ENCODE peak calls at places on chromosomes 16 and 17, in seven cellular contexts. F is testis, U is heart right ventricle, Z is transverse colon, X is fibroblast of lung, W is kidney, H is left ventricle myocardium inferior. C is an unnamed sample.

GRCh38 chr17:35640977-35641526 is 53.9 kb downstream of the AP2B1 start:
- DNase-seq in F (no peak), U (no peak), Z (no peak), X (no peak), W (no peak), H (no peak), C (no peak)

GRCh38 chr16:70726869-70727494 is 41.1 kb upstream of the MTSS2 start:
- DNase-seq in F (no peak), U (peak; percentile 53), Z (no peak), X (no peak), W (no peak), H (peak; percentile 73), C (no peak)

GRCh38 chr16:48534601-48535340 is 75.2 kb downstream of the N4BP1 start:
- DNase-seq in F (no peak), U (no peak), Z (no peak), X (no peak), W (peak; percentile 40), H (no peak), C (no peak)

GRCh38 chr17:50550661-50551432 is 3.9 kb downstream of the SPATA20 start:
- DNase-seq in F (peak; percentile 88), U (peak; percentile 80), Z (peak; percentile 77), X (peak; percentile 72), W (peak; percentile 94), H (peak; percentile 79), C (peak; percentile 97)

GRCh38 chr17:75315541-75316243 is 26.5 kb upstream of the SLC25A19 start:
- DNase-seq in F (no peak), U (no peak), Z (no peak), X (peak; percentile 67), W (no peak), H (no peak), C (no peak)

GRCh38 chr17:17032131-17032692 is 10.0 kb upstream of the MPRIP start:
- DNase-seq in F (peak; percentile 53), U (peak; percentile 73), Z (peak; percentile 64), X (peak; percentile 97), W (peak; percentile 89), H (peak; percentile 57), C (no peak)

GRCh38 chr17:20095366-20096080 is 86.4 kb downstream of the SPECC1 start:
- DNase-seq in F (peak; percentile 83), U (peak; percentile 78), Z (peak; percentile 22), X (peak; percentile 44), W (peak; percentile 93), H (peak; percentile 79), C (peak; percentile 69)

GRCh38 chr16:50266337-50267091 is at the start of gene ADCY7:
- DNase-seq in F (peak; percentile 38), U (peak; percentile 74), Z (peak; percentile 85), X (peak; percentile 91), W (peak; percentile 92), H (peak; percentile 69), C (no peak)

GRCh38 chr17:65062168-65062915 is 5.8 kb upstream of the GNA13 start:
- DNase-seq in F (no peak), U (no peak), Z (peak; percentile 37), X (no peak), W (no peak), H (no peak), C (peak; percentile 56)

GRCh38 chr17:78266771-78267170 is 35.3 kb downstream of the TMEM235 start:
- DNase-seq in F (no peak), U (no peak), Z (no peak), X (no peak), W (no peak), H (no peak), C (no peak)

GRCh38 chr17:17729620-17730249 is 48.5 kb downstream of the RAI1 start:
- DNase-seq in F (no peak), U (no peak), Z (peak; percentile 64), X (no peak), W (no peak), H (no peak), C (peak; percentile 71)

GRCh38 chr16:67922221-67922620 is 9.4 kb downstream of the CTRL start:
- DNase-seq in F (no peak), U (no peak), Z (no peak), X (no peak), W (no peak), H (no peak), C (no peak)

GRCh38 chr16:50204426-50205108 is 51.5 kb downstream of the TENT4B start:
- DNase-seq in F (no peak), U (no peak), Z (no peak), X (peak; percentile 20), W (no peak), H (no peak), C (no peak)

GRCh38 chr17:34361478-34362061 is 1.5 kb downstream of the CCL1 start:
- DNase-seq in F (peak; percentile 93), U (peak; percentile 91), Z (peak; percentile 90), X (peak; percentile 75), W (peak; percentile 94), H (peak; percentile 89), C (peak; percentile 93)

GRCh38 chr17:44777394-44778348 is 18.9 kb downstream of the ADAM11 start:
- DNase-seq in F (no peak), U (no peak), Z (no peak), X (no peak), W (peak; percentile 75), H (no peak), C (no peak)

GRCh38 chr17:44780161-44780560 is 21.4 kb downstream of the ADAM11 start:
- DNase-seq in F (no peak), U (no peak), Z (no peak), X (no peak), W (peak; percentile 52), H (no peak), C (no peak)

GRCh38 chr17:44776628-44777393 is 18.0 kb downstream of the ADAM11 start:
- DNase-seq in F (no peak), U (no peak), Z (no peak), X (no peak), W (peak; percentile 65), H (no peak), C (no peak)

GRCh38 chr17:44779211-44780025 is 20.6 kb downstream of the ADAM11 start:
- DNase-seq in F (peak; percentile 83), U (peak; percentile 84), Z (peak; percentile 84), X (peak; percentile 69), W (peak; percentile 86), H (peak; percentile 83), C (peak; percentile 73)

DNA sequence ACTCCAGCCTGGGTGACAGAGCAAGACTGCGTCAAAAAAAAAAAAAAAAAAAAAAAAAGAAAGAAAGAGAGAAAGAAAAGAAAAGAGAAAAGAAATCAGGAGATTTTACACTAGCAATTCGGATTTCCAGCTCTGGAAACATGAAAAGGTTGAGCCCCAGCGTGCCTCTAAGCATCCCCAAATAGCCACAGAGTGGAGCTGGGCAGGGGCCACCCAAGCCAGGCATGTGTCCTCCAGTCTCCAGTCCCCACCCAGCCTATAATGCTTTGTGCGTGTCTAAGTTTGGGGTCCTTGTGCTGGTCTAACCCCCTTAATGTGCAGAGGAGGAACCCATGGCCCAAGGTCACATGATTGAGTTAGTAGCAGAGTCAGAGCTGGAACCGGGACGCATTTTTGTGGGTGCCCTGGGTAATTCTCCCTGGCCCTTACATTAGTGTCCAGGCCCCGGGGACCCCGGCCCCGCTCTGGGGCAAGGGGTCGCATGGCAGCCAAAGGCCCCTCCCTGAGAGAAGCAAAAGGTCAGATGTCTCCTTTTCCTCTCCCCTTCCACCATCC is 19.9 kb downstream of the ADAM11 start:
- DNase-seq in F (no peak), U (no peak), Z (no peak), X (no peak), W (no peak), H (no peak), C (no peak)
- H3K9me3 ChIP-seq in F (no peaks in the 10 kb centered on the region), U (no peaks in the 10 kb centered on the region), Z (no peaks in the 10 kb centered on the region), X (no peaks in the 10 kb centered on the region), W (no peaks in the 10 kb centered on the region), H (no peaks in the 10 kb centered on the region), C (no peaks in the 10 kb centered on the region)

DNA sequence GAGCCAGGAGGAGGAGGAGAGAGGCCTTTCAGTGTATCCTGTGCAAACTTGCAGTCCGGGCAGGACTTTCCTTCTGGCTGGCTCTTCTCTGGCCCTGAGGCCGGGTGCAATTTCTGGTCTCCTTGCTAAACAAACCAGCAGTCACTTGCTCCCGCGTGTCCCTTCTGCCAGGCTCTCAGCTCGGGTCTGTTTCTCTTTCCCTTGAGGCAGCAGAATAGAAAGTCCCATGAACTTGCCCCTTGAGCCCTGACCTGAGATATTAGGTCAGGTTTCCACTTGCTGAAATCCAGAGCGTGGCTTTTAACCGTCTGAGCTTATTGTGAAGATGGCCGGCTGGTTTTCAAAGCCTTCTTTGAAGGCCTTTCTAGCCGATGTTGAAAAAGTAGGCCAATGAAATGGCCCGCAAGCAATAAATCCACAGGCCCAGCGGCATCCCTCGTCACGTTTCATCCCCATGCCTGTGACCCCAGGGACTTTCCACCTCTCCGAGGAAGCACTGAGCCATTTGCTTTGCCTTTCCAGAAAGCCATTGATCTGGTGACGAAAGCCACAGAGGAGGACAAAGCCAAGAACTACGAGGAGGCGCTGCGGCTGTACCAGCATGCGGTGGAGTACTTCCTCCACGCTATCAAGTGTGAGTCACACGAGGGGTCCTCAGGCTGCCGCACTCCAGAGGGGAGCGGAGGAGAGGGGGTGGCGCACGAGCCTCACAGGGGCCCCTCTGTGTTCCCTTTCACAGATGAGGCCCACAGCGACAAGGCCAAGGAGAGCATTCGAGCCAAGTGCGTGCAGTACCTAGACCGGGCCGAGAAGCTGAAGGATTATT is 4.5 kb downstream of the VPS4A start:
- DNase-seq in F (no peak), U (no peak), Z (no peak), X (peak; percentile 17), W (no peak), H (no peak), C (peak; percentile 29)
- H3K36me3 ChIP-seq in F (no peaks in the 10 kb centered on the region), U (peaks cover 6% of the 10 kb centered on the region), Z (peaks cover 11% of the 10 kb centered on the region), X (peaks cover 36% of the 10 kb centered on the region), W (peaks cover 41% of the 10 kb centered on the region), H (peaks cover 71% of the 10 kb centered on the region), C (peaks cover 5% of the 10 kb centered on the region)

DNA sequence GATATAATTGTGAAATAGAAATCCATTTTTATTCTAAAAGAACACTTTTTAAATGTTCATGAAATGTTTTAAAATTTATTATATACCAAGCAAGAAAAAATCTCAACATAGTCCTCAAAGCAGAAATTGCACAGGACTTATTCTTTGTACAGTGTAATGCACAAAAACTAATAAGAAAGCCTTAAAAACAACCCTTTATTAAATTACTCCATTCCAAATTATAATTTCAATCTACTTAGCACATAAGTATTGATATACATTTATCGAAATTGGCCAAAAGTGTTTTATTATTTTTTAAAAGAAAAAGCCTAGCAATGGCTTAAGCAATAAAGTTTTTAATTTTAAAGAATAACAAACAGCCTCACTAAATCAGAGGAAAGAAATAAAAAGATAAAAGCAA is 19.1 kb downstream of the NLRC5 start:
- DNase-seq in F (no peak), U (no peak), Z (no peak), X (no peak), W (no peak), H (no peak), C (no peak)
- H3K4me1 ChIP-seq in F (no peaks in the 10 kb centered on the region), U (no peaks in the 10 kb centered on the region), Z (no peaks in the 10 kb centered on the region), X (peaks cover 3% of the 10 kb centered on the region), W (no peaks in the 10 kb centered on the region), H (peaks cover 9% of the 10 kb centered on the region), C (peaks cover 4% of the 10 kb centered on the region)

DNA sequence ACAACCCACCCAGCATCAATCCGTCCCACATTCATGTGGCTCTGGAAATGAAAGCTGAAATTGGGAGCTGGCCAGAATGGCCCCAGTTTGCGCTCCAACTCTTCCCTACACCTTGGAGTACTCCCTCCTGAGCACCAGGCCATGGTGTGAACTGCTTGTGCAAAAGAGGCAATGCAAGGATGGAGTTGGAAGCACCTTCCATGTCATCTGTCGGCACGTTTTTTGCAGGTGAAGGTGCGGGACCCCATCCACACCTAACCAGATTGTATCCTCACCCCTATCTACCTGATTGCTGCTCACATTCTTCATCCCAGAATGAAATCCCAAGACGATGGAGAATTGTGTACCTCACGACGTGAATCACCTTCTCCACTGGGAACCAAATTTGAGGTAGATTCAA is 136.6 kb upstream of the WSB1 start:
- DNase-seq in F (no peak), U (no peak), Z (no peak), X (no peak), W (peak; percentile 21), H (no peak), C (no peak)
- H3K9me3 ChIP-seq in F (no peaks in the 10 kb centered on the region), U (no peaks in the 10 kb centered on the region), Z (no peaks in the 10 kb centered on the region), X (no peaks in the 10 kb centered on the region), W (no peaks in the 10 kb centered on the region), H (peaks cover 3% of the 10 kb centered on the region), C (no peaks in the 10 kb centered on the region)